ENCODE peak calls at places on chromosomes 4 and X, in five cellular contexts. E is uterus; G is activated CD8-positive, alpha-beta memory T cell treated with anti-CD3 and anti-CD28 coated beads for 48 hours; S is germinal center; Y is stimulated activated CD4-positive, alpha-beta T cell treated with anti-CD3 and anti-CD28 coated beads, Interleukin-2, amount 100 ng/mL, for 48 hours. R is an unnamed sample.
A peak's percentile ranks its signal among the peaks of the same experiment; 100 is the strongest.

GRCh38 chr4:96969456-96969855 is 1129.6 kb downstream of the PDHA2 start:
- DNase-seq in G (no peak), E (no peak), Y (no peak), S (no peak), R (no peak)

GRCh38 chrX:98350940-98351339 is 1467.2 kb downstream of the RPA4 start:
- DNase-seq in Y (no peak), S (no peak), E (no peak), G (no peak), R (no peak)

GRCh38 chr4:128917781-128918180 is 108.3 kb downstream of the JADE1 start:
- DNase-seq in Y (no peak), E (no peak), S (no peak), G (no peak), R (no peak)

GRCh38 chr4:7427326-7428260 is 7.1 kb downstream of the PSAPL1 start:
- DNase-seq in Y (no peak), E (peak; percentile 10), G (no peak), S (no peak), R (no peak)

GRCh38 chr4:2461246-2461960 is 7.5 kb upstream of the RNF4 start:
- DNase-seq in S (no peak), E (no peak), Y (no peak), G (no peak), R (no peak)

GRCh38 chr4:188015025-188015778 is 19.6 kb downstream of the ZFP42 start:
- DNase-seq in Y (no peak), E (no peak), G (no peak), S (no peak), R (no peak)

GRCh38 chr4:186172551-186172950 is 18.8 kb upstream of the CYP4V2 start:
- DNase-seq in Y (no peak), E (no peak), S (no peak), G (no peak), R (no peak)

GRCh38 chrX:143873343-143873742 is 10.5 kb upstream of the UBE2NL start:
- DNase-seq in G (no peak), E (no peak), S (no peak), Y (no peak), R (no peak)

GRCh38 chr4:153790962-153791551 is 2.2 kb upstream of the SFRP2 start:
- DNase-seq in G (no peak), Y (peak; percentile 37), E (peak; percentile 39), S (peak; percentile 51), R (no peak)

GRCh38 chr4:139014391-139015268 is 951 bp upstream of the NOCT start:
- DNase-seq in S (no peak), Y (no peak), E (no peak), G (no peak), R (no peak)

GRCh38 chrX:78377186-78377585 is 49.8 kb upstream of the CYSLTR1 start:
- DNase-seq in G (no peak), E (no peak), Y (no peak), S (no peak), R (no peak)

GRCh38 chrX:40130207-40130606 is 32.4 kb upstream of the BCOR start:
- DNase-seq in Y (no peak), G (no peak), E (peak; percentile 23), S (no peak), R (no peak)

GRCh38 chr4:184955116-184955515 is 63.2 kb upstream of the HELT start:
- DNase-seq in G (no peak), E (no peak), Y (no peak), S (no peak), R (no peak)